ENCODE peak calls at places on chromosome 19, in ten cellular contexts. X, Z, C, E, F, A, Y, M, T and H are unnamed samples.

GRCh38 chr19:47848425-47848824 is 10.6 kb upstream of the TPRX2 start:
- ATAC-seq in Z (no peak), F (no peak), C (no peak), E (no peak), T (no peak), X (no peak), M (no peak), Y (no peak), A (no peak), H (no peak)

GRCh38 chr19:19445911-19446361 is 40.5 kb downstream of the GATAD2A start:
- ATAC-seq in X (no peak), F (no peak), Z (no peak), M (no peak), C (peak), Y (peak), A (no peak), T (no peak), E (peak), H (no peak)

GRCh38 chr19:16677060-16677459 is 16.1 kb downstream of the TMEM38A start:
- ATAC-seq in C (no peak), F (no peak), E (no peak), Z (no peak), T (no peak), A (no peak), M (no peak), X (no peak), Y (no peak), H (no peak)

GRCh38 chr19:29245221-29245620 is 32.3 kb upstream of the UQCRFS1 start:
- ATAC-seq in X (no peak), A (no peak), T (no peak), E (no peak), F (no peak), M (no peak), Z (no peak), Y (no peak), C (no peak), H (no peak)

GRCh38 chr19:4556574-4557185 is 2.8 kb downstream of the SEMA6B start:
- ATAC-seq in C (no peak), Z (no peak), F (peak), X (peak), A (peak), M (peak), Y (peak), T (no peak), E (no peak), H (no peak)

GRCh38 chr19:50626011-50626410 is 13.7 kb downstream of the SYT3 start:
- ATAC-seq in E (no peak), C (no peak), M (no peak), A (no peak), F (no peak), Y (no peak), Z (no peak), T (no peak), X (no peak), H (no peak)

GRCh38 chr19:50981587-50982146 is 2.0 kb downstream of the KLK7 start:
- ATAC-seq in M (no peak), C (no peak), A (no peak), X (no peak), Z (no peak), F (no peak), T (no peak), Y (no peak), E (no peak), H (no peak)

GRCh38 chr19:6999938-7000732 is 21.1 kb downstream of the MBD3L2B start:
- ATAC-seq in Z (no peak), F (no peak), X (peak), T (no peak), C (no peak), Y (peak), A (no peak), M (no peak), E (no peak), H (no peak)

GRCh38 chr19:601790-602189 is 12.1 kb downstream of the HCN2 start:
- ATAC-seq in T (no peak), X (no peak), M (peak), C (no peak), F (no peak), A (no peak), Y (no peak), E (no peak), Z (no peak), H (no peak)

GRCh38 chr19:45103625-45104319 is 10.8 kb downstream of the PPP1R37 start:
- ATAC-seq in Y (no peak), C (peak), E (peak), F (no peak), M (peak), Z (peak), A (peak), X (peak), T (peak), H (no peak)